ENCODE peak calls at places on chromosomes 13 and 19, in five cellular contexts. F is H9, M is neuronal stem cell, R is mesenchymal stem cell, N is H1. I is an unnamed sample.

GRCh38 chr13:100490692-100491091 is 97.9 kb downstream of the GGACT start:
- DNase-seq in R (no peak), F (peak), M (no peak), N (peak), I (no peak)

GRCh38 chr19:47729468-47729798 is 15.9 kb upstream of the NOP53 start:
- DNase-seq in R (peak), M (no peak), F (peak), N (peak), I (peak)

GRCh38 chr19:39407644-39408391 is 1.2 kb downstream of the ZFP36 start:
- DNase-seq in F (no peak), R (peak), N (peak), M (no peak), I (peak)

GRCh38 chr19:12727745-12728433 is 4.2 kb upstream of the TNPO2 start:
- DNase-seq in R (no peak), N (no peak), F (no peak), M (no peak), I (no peak)

GRCh38 chr19:16895467-16896097 is 6.8 kb downstream of the F2RL3 start:
- DNase-seq in M (peak), N (no peak), R (peak), F (no peak), I (peak)

GRCh38 chr19:17406039-17406886 is 833 bp upstream of the BST2 start:
- DNase-seq in N (no peak), F (peak), R (peak), M (no peak), I (no peak)

GRCh38 chr13:40672310-40673060 is 6.0 kb upstream of the FOXO1 start:
- DNase-seq in N (no peak), F (no peak), R (peak), M (no peak), I (no peak)

GRCh38 chr19:12952488-12953455 is 4.3 kb downstream of the GADD45GIP1 start:
- DNase-seq in M (no peak), F (no peak), N (no peak), R (no peak), I (peak)

GRCh38 chr13:109786457-109787134 is at the start of gene IRS2:
- DNase-seq in R (peak), N (peak), M (peak), F (peak), I (peak)

GRCh38 chr13:48962281-48962680 is 13.4 kb upstream of the FNDC3A start:
- DNase-seq in R (no peak), F (no peak), N (no peak), M (no peak), I (peak)

GRCh38 chr13:77674802-77675201 is 22.7 kb upstream of the SLAIN1 start:
- DNase-seq in R (no peak), F (no peak), N (no peak), M (no peak), I (no peak)

GRCh38 chr13:99311748-99312492 is 4.7 kb upstream of the GPR183 start:
- DNase-seq in M (no peak), R (no peak), F (no peak), N (no peak), I (no peak)

GRCh38 chr19:480016-480855 is 16.1 kb upstream of the MADCAM1 start:
- DNase-seq in N (peak), M (peak), R (peak), F (peak), I (no peak)

GRCh38 chr19:11168568-11168967 is 13.0 kb upstream of the SPC24 start:
- DNase-seq in N (no peak), R (peak), M (no peak), F (no peak), I (peak)

GRCh38 chr19:16384688-16385087 is 60.1 kb downstream of the KLF2 start:
- DNase-seq in M (no peak), F (no peak), R (no peak), N (no peak), I (no peak)

GRCh38 chr13:70253834-70254233 is 145.6 kb upstream of the KLHL1 start:
- DNase-seq in F (no peak), M (no peak), R (peak), N (no peak), I (no peak)

GRCh38 chr13:34257980-34258379 is 440.0 kb downstream of the RFC3 start:
- DNase-seq in M (no peak), R (no peak), F (no peak), N (no peak), I (no peak)

GRCh38 chr13:101942038-101942437 is 459.8 kb downstream of the FGF14 start:
- DNase-seq in F (no peak), M (peak), R (peak), N (no peak), I (peak)

GRCh38 chr19:10510301-10510802 is 6.9 kb downstream of the S1PR5 start:
- DNase-seq in R (no peak), F (peak), N (peak), M (peak), I (peak)

GRCh38 chr19:44807162-44807561 is 1.7 kb upstream of the BCAM start:
- DNase-seq in M (no peak), F (no peak), R (no peak), N (no peak), I (peak)

GRCh38 chr13:99847318-99847750 is 124.2 kb downstream of the ZIC5 start:
- DNase-seq in F (no peak), M (no peak), R (no peak), N (no peak), I (no peak)

GRCh38 chr13:99135591-99135990 is 65.1 kb upstream of the UBAC2 start:
- DNase-seq in N (no peak), R (no peak), F (no peak), M (no peak), I (no peak)

GRCh38 chr19:46718157-46718933 is 1.4 kb upstream of the PRKD2 start:
- DNase-seq in F (peak), R (no peak), N (peak), M (no peak), I (peak)

GRCh38 chr19:28445826-28446225 is 767.1 kb downstream of the UQCRFS1 start:
- DNase-seq in N (no peak), M (no peak), F (no peak), R (no peak), I (no peak)

GRCh38 chr13:107452833-107453232 is 762.5 kb downstream of the LIG4 start:
- DNase-seq in M (no peak), F (no peak), R (no peak), N (no peak), I (no peak)

GRCh38 chr13:107450931-107451330 is 764.4 kb downstream of the LIG4 start:
- DNase-seq in N (no peak), F (no peak), R (peak), M (no peak), I (no peak)

GRCh38 chr13:107450426-107450825 is 764.9 kb downstream of the LIG4 start:
- DNase-seq in N (no peak), M (no peak), F (no peak), R (no peak), I (no peak)

DNA sequence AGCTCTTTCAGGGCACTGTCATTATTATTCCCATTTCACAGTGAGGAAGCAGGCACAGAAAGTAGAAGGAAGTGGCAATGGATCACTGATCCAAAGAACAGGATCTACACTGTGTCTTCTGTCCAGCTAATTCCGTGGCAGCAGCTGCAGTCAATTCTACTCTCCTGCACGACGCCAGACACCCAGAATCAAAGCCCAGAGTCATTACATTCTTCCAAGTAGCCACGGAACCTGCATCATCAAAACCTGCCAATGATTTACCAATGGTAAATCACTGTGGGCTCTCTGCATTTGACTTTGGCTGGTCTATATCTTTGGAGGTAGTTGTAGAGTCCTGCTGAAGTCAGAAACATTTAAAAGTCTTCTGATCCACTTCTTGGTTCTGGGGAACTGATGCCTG is 767.7 kb downstream of the LIG4 start:
- DNase-seq in N (no peak), R (no peak), M (no peak), F (no peak), I (no peak)
- H2BK12ac ChIP-seq in N (no peak), R (peak), M (no peak), F (no peak), I (no peak)

GRCh38 chr19:33574824-33575223 is 46.9 kb upstream of the CHST8 start:
- DNase-seq in R (no peak), F (no peak), M (no peak), N (no peak), I (no peak)

GRCh38 chr19:33577947-33578346 is 43.8 kb upstream of the CHST8 start:
- DNase-seq in R (no peak), M (no peak), N (no peak), F (no peak), I (no peak)

GRCh38 chr19:33580026-33580644 is 41.6 kb upstream of the CHST8 start:
- DNase-seq in N (no peak), R (no peak), F (no peak), M (no peak), I (no peak)

GRCh38 chr19:33578697-33579096 is 43.1 kb upstream of the CHST8 start:
- DNase-seq in F (no peak), R (no peak), N (no peak), M (no peak), I (no peak)

GRCh38 chr19:33580645-33581037 is 41.1 kb upstream of the CHST8 start:
- DNase-seq in F (no peak), R (no peak), N (no peak), M (no peak), I (no peak)
- H2BK12ac ChIP-seq in F (no peak), R (no peak), N (peak), M (no peak), I (no peak)

DNA sequence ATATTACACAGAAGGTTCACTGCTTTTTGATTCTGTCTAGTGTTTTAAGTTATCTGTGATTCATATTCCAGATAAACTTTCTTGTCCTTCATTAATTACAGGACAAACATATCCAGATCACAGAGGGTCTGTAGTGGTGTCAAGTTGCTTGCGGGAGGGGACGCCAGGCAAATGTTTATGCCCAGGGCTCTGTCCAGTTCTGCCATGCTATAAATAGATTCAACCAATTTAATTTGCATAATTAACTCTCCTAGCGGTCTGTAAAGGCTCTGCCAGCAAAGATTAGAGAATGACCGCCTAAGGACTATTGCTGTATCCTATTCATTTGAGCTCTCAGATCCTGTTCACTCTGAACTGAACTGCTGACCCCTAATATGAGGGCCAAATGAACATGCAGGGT is 59.7 kb upstream of the TRPC4 start:
- DNase-seq in N (no peak), F (no peak), M (no peak), R (no peak), I (no peak)
- H2BK12ac ChIP-seq in N (no peak), F (no peak), M (no peak), R (no peak), I (no peak)

DNA sequence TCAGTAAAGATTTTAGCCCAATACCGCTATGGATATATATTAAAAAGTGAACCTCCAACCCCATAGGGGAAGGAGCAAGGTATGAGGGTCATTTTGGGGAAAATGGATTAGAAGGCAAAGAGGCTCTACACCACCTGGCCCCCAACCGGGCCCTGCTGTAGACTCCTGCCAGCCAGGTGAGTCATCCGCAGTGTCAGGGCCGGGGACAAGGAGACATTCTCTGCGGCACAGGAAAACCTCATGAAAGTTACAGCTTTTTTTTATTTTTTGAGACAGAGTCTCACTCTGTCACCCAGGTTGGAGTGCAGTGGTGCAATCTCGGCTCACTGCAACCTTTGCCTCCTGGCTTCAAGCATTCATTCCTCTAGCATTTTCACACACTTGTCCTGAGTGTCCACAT is 32.0 kb downstream of the ZFR2 start:
- DNase-seq in N (no peak), R (no peak), F (no peak), M (no peak), I (no peak)
- H2BK12ac ChIP-seq in N (no peak), R (no peak), F (no peak), M (no peak), I (no peak)

GRCh38 chr13:43884221-43884620 is 4.5 kb downstream of the LACC1 start:
- DNase-seq in M (no peak), F (no peak), N (no peak), R (no peak), I (no peak)
- H2BK12ac ChIP-seq in M (no peak), F (no peak), N (no peak), R (no peak), I (no peak)

GRCh38 chr19:33559996-33560395 is 38.4 kb upstream of the PEPD start:
- DNase-seq in F (no peak), M (no peak), N (no peak), R (no peak), I (no peak)

GRCh38 chr19:33558846-33559245 is 37.3 kb upstream of the PEPD start:
- DNase-seq in N (no peak), F (no peak), R (no peak), M (no peak), I (no peak)

GRCh38 chr19:33562636-33563035 is 41.0 kb upstream of the PEPD start:
- DNase-seq in F (no peak), R (no peak), N (no peak), M (no peak), I (no peak)

GRCh38 chr19:33557720-33558119 is 36.1 kb upstream of the PEPD start:
- DNase-seq in R (no peak), F (no peak), M (no peak), N (no peak), I (no peak)

GRCh38 chr19:33561261-33561660 is 39.7 kb upstream of the PEPD start:
- DNase-seq in M (no peak), F (no peak), R (no peak), N (no peak), I (peak)
- H2BK12ac ChIP-seq in M (no peak), F (no peak), R (no peak), N (no peak), I (no peak)